ENCODE peak calls at places on chromosomes 2 and 18, in five cellular contexts. E, Q, S, I and V are unnamed samples.

GRCh38 chr2:158882297-158882696 is 86.1 kb upstream of the TANC1 start:
- DNase-seq in E (no peak), Q (no peak), S (no peak), I (no peak), V (no peak)

GRCh38 chr2:26941486-26941885 is 29.0 kb upstream of the MAPRE3 start:
- DNase-seq in E (no peak), Q (no peak), S (no peak), I (no peak), V (no peak)

GRCh38 chr2:19649785-19650380 is 251.9 kb downstream of the TTC32 start:
- DNase-seq in E (peak), Q (peak), S (no peak), I (peak), V (no peak)

GRCh38 chr2:183995632-183996031 is 602.7 kb upstream of the ZNF804A start:
- DNase-seq in E (no peak), Q (peak), S (no peak), I (peak), V (no peak)

GRCh38 chr2:171789956-171790355 is 102.7 kb downstream of the DYNC1I2 start:
- DNase-seq in E (no peak), Q (no peak), S (no peak), I (no peak), V (no peak)

GRCh38 chr18:12253517-12254136 is 534 bp upstream of the CIDEA start:
- DNase-seq in E (no peak), Q (no peak), S (peak), I (no peak), V (no peak)

GRCh38 chr2:222736301-222736700 is 64.8 kb downstream of the MOGAT1 start:
- DNase-seq in E (no peak), Q (no peak), S (no peak), I (no peak), V (no peak)

GRCh38 chr18:55419939-55420664 is 167.9 kb downstream of the TCF4 start:
- DNase-seq in E (no peak), Q (no peak), S (no peak), I (no peak), V (no peak)

GRCh38 chr2:180322781-180323180 is 315.7 kb upstream of the CWC22 start:
- DNase-seq in E (no peak), Q (peak), S (no peak), I (no peak), V (no peak)

GRCh38 chr2:61967262-61967661 is 61.8 kb downstream of the COMMD1 start:
- DNase-seq in E (no peak), Q (no peak), S (no peak), I (no peak), V (no peak)

GRCh38 chr2:23015651-23016050 is 369.3 kb upstream of the KLHL29 start:
- DNase-seq in E (no peak), Q (no peak), S (no peak), I (no peak), V (no peak)

GRCh38 chr2:181810823-181811695 is 80.5 kb upstream of the ITPRID2 start:
- DNase-seq in E (peak), Q (peak), S (peak), I (peak), V (no peak)

GRCh38 chr2:69200107-69200520 is 186.9 kb downstream of the GFPT1 start:
- DNase-seq in E (peak), Q (peak), S (no peak), I (no peak), V (no peak)

GRCh38 chr2:241282553-241282952 is 32.9 kb downstream of the HDLBP start:
- DNase-seq in E (no peak), Q (no peak), S (no peak), I (no peak), V (no peak)

GRCh38 chr2:156098506-156098905 is 234.0 kb downstream of the NR4A2 start:
- DNase-seq in E (no peak), Q (no peak), S (no peak), I (no peak), V (no peak)

GRCh38 chr2:186895451-186895850 is 46.5 kb upstream of the ZSWIM2 start:
- DNase-seq in E (no peak), Q (no peak), S (no peak), I (no peak), V (no peak)

GRCh38 chr2:127434515-127434914 is 16.3 kb downstream of the PROC start:
- DNase-seq in E (no peak), Q (no peak), S (no peak), I (no peak), V (no peak)

GRCh38 chr2:197174539-197175094 is 136.0 kb downstream of the ANKRD44 start:
- DNase-seq in E (no peak), Q (no peak), S (no peak), I (peak), V (no peak)

GRCh38 chr2:112867701-112868631 is 31.4 kb upstream of the IL1B start:
- DNase-seq in E (no peak), Q (no peak), S (no peak), I (no peak), V (no peak)

GRCh38 chr2:74474899-74475298 is 2.4 kb upstream of the MRPL53 start:
- DNase-seq in E (no peak), Q (no peak), S (no peak), I (no peak), V (no peak)

GRCh38 chr2:223528036-223528435 is 74.1 kb downstream of the SCG2 start:
- DNase-seq in E (peak), Q (peak), S (no peak), I (no peak), V (no peak)

GRCh38 chr2:196433116-196433515 is 206.4 kb upstream of the CCDC150 start:
- DNase-seq in E (no peak), Q (no peak), S (no peak), I (no peak), V (no peak)

GRCh38 chr2:132439703-132440398 is 23.2 kb downstream of the GPR39 start:
- DNase-seq in E (no peak), Q (no peak), S (no peak), I (no peak), V (no peak)

GRCh38 chr2:42693013-42693575 is 70.8 kb downstream of the OXER1 start:
- DNase-seq in E (no peak), Q (no peak), S (peak), I (no peak), V (no peak)

GRCh38 chr2:105410554-105410953 is 11.7 kb upstream of the FHL2 start:
- DNase-seq in E (no peak), Q (no peak), S (no peak), I (no peak), V (no peak)

GRCh38 chr2:230312638-230313037 is 14.4 kb upstream of the SP140L start:
- DNase-seq in E (no peak), Q (no peak), S (no peak), I (no peak), V (no peak)

GRCh38 chr2:131040661-131041401 is 52.4 kb downstream of the FAM168B start:
- DNase-seq in E (no peak), Q (peak), S (peak), I (no peak), V (no peak)

GRCh38 chr2:28457237-28457636 is 38.6 kb upstream of the PLB1 start:
- DNase-seq in E (no peak), Q (no peak), S (no peak), I (no peak), V (no peak)

GRCh38 chr18:23302852-23303527 is 150.1 kb upstream of the RIOK3 start:
- DNase-seq in E (peak), Q (peak), S (peak), I (no peak), V (no peak)

GRCh38 chr2:60958800-60959199 is 58.7 kb upstream of the PEX13 start:
- DNase-seq in E (peak), Q (peak), S (no peak), I (peak), V (no peak)

GRCh38 chr2:195659114-195659513 is 2.1 kb downstream of the SLC39A10 start:
- DNase-seq in E (no peak), Q (no peak), S (peak), I (no peak), V (no peak)

GRCh38 chr18:7370812-7371211 is 139.9 kb downstream of the LRRC30 start:
- DNase-seq in E (no peak), Q (no peak), S (peak), I (no peak), V (no peak)

GRCh38 chr18:43485565-43485964 is 208.3 kb upstream of the SYT4 start:
- DNase-seq in E (no peak), Q (no peak), S (no peak), I (no peak), V (no peak)

GRCh38 chr2:197713271-197713670 is 8.1 kb downstream of the MARS2 start:
- DNase-seq in E (no peak), Q (no peak), S (no peak), I (no peak), V (no peak)

GRCh38 chr2:239466046-239466754 is 65.4 kb upstream of the HDAC4 start:
- DNase-seq in E (no peak), Q (no peak), S (no peak), I (no peak), V (no peak)

GRCh38 chr18:22556271-22556990 is 138.7 kb upstream of the CTAGE1 start:
- DNase-seq in E (no peak), Q (no peak), S (no peak), I (no peak), V (no peak)

GRCh38 chr2:129777757-129778607 is 201.5 kb upstream of the RAB6C start:
- DNase-seq in E (no peak), Q (no peak), S (no peak), I (no peak), V (no peak)